ENCODE peak calls at places on chromosome 4, in seven cellular contexts. F, D, X, U, Z, H and A are unnamed samples.

GRCh38 chr4:26867914-26868684 is 7.5 kb downstream of the STIM2 start:
- DNase-seq in F (no peak), D (no peak), X (no peak), U (no peak), Z (no peak), H (no peak), A (no peak)

GRCh38 chr4:47120783-47121182 is 89.4 kb downstream of the GABRB1 start:
- DNase-seq in F (no peak), D (no peak), X (no peak), U (no peak), Z (no peak), H (no peak), A (no peak)

GRCh38 chr4:188911707-188912106 is 772.5 kb downstream of the TRIML1 start:
- DNase-seq in F (no peak), D (no peak), X (no peak), U (no peak), Z (no peak), H (no peak), A (no peak)

GRCh38 chr4:2925931-2926860 is 37.0 kb downstream of the NOP14 start:
- DNase-seq in F (no peak), D (no peak), X (no peak), U (no peak), Z (no peak), H (no peak), A (peak; percentile 60)

GRCh38 chr4:105414316-105414715 is 59.5 kb downstream of the PPA2 start:
- DNase-seq in F (no peak), D (no peak), X (no peak), U (no peak), Z (no peak), H (no peak), A (no peak)

GRCh38 chr4:55372259-55372658 is 23.5 kb upstream of the TMEM165 start:
- DNase-seq in F (peak; percentile 23), D (no peak), X (no peak), U (no peak), Z (no peak), H (no peak), A (no peak)

GRCh38 chr4:149709640-149710039 is 106.0 kb downstream of the IQCM start:
- DNase-seq in F (peak; percentile 33), D (no peak), X (no peak), U (no peak), Z (no peak), H (no peak), A (no peak)

GRCh38 chr4:13201241-13201640 is 282.9 kb downstream of the RAB28 start:
- DNase-seq in F (no peak), D (no peak), X (no peak), U (no peak), Z (no peak), H (no peak), A (no peak)

GRCh38 chr4:16496501-16496900 is 270.2 kb upstream of the TAPT1 start:
- DNase-seq in F (peak; percentile 91), D (no peak), X (no peak), U (peak; percentile 13), Z (peak; percentile 17), H (no peak), A (no peak)

GRCh38 chr4:1374706-1375045 is 27.7 kb downstream of the UVSSA start:
- DNase-seq in F (no peak), D (no peak), X (no peak), U (no peak), Z (no peak), H (no peak), A (peak; percentile 40)

GRCh38 chr4:36273276-36273675 is 8.1 kb upstream of the DTHD1 start:
- DNase-seq in F (peak; percentile 0), D (no peak), X (no peak), U (no peak), Z (no peak), H (no peak), A (no peak)

GRCh38 chr4:68877555-68877954 is 61.8 kb downstream of the UGT2B10 start:
- DNase-seq in F (no peak), D (no peak), X (no peak), U (no peak), Z (no peak), H (no peak), A (no peak)

GRCh38 chr4:184534511-184535391 is 60.4 kb upstream of the IRF2 start:
- DNase-seq in F (peak; percentile 86), D (no peak), X (no peak), U (peak; percentile 18), Z (no peak), H (no peak), A (no peak)

GRCh38 chr4:113293043-113293560 is 243.6 kb downstream of the ANK2 start:
- DNase-seq in F (peak; percentile 82), D (no peak), X (no peak), U (no peak), Z (no peak), H (no peak), A (no peak)

GRCh38 chr4:180617203-180617602 is 1626.0 kb upstream of the TENM3 start:
- DNase-seq in F (no peak), D (no peak), X (no peak), U (no peak), Z (no peak), H (no peak), A (no peak)

GRCh38 chr4:140856692-140857091 is 100.5 kb upstream of the TBC1D9 start:
- DNase-seq in F (peak; percentile 80), D (no peak), X (no peak), U (no peak), Z (peak; percentile 78), H (peak; percentile 72), A (no peak)

GRCh38 chr4:2290488-2290887 is 28.6 kb upstream of the MXD4 start:
- DNase-seq in F (no peak), D (no peak), X (no peak), U (no peak), Z (no peak), H (no peak), A (peak; percentile 41)

GRCh38 chr4:88017516-88018302 is 10.3 kb downstream of the PKD2 start:
- DNase-seq in F (peak; percentile 98), D (no peak), X (no peak), U (peak; percentile 92), Z (no peak), H (no peak), A (no peak)

GRCh38 chr4:76867880-76868655 is 29.9 kb downstream of the SOWAHB start:
- DNase-seq in F (no peak), D (no peak), X (no peak), U (no peak), Z (peak; percentile 52), H (no peak), A (no peak)

GRCh38 chr4:125801373-125801772 is 486.6 kb downstream of the FAT4 start:
- DNase-seq in F (no peak), D (no peak), X (no peak), U (no peak), Z (no peak), H (no peak), A (no peak)